ENCODE peak calls at places on chromosomes 16 and 17, in eight cellular contexts. One of them, this sample, is unnamed.

GRCh38 chr17:50521517-50521916 is 11.0 kb upstream of the EPN3 start:
- DNase-seq in BJ: no peak
- DNase-seq in uterus: no peak
- DNase-seq in CD8-positive, alpha-beta T cell: no peak
- DNase-seq in GM13977: no peak
- DNase-seq in GM20000: no peak
- DNase-seq in HepG2: no peak
- DNase-seq in cardiac muscle cell: no peak
- DNase-seq in this sample: no peak

GRCh38 chr16:57955572-57955971 is 15.4 kb downstream of the CNGB1 start:
- DNase-seq in BJ: no peak
- DNase-seq in uterus: no peak
- DNase-seq in CD8-positive, alpha-beta T cell: no peak
- DNase-seq in GM13977: no peak
- DNase-seq in GM20000: no peak
- DNase-seq in HepG2: no peak
- DNase-seq in cardiac muscle cell: no peak
- DNase-seq in this sample: no peak

GRCh38 chr17:72916991-72917390 is 175.5 kb downstream of the SLC39A11 start:
- DNase-seq in BJ: no peak
- DNase-seq in uterus: no peak
- DNase-seq in CD8-positive, alpha-beta T cell: no peak
- DNase-seq in GM13977: no peak
- DNase-seq in GM20000: no peak
- DNase-seq in HepG2: no peak
- DNase-seq in cardiac muscle cell: peak; percentile 40
- DNase-seq in this sample: no peak

GRCh38 chr17:40063034-40063765 is 435 bp downstream of the THRA start:
- DNase-seq in BJ: no peak
- DNase-seq in uterus: peak; percentile 65
- DNase-seq in CD8-positive, alpha-beta T cell: peak; percentile 62
- DNase-seq in GM13977: peak; percentile 61
- DNase-seq in GM20000: no peak
- DNase-seq in HepG2: peak; percentile 41
- DNase-seq in cardiac muscle cell: peak; percentile 55
- DNase-seq in this sample: peak; percentile 68

GRCh38 chr16:65235339-65236177 is 113.7 kb upstream of the CDH11 start:
- DNase-seq in BJ: no peak
- DNase-seq in uterus: no peak
- DNase-seq in CD8-positive, alpha-beta T cell: no peak
- DNase-seq in GM13977: no peak
- DNase-seq in GM20000: no peak
- DNase-seq in HepG2: no peak
- DNase-seq in cardiac muscle cell: no peak
- DNase-seq in this sample: no peak

GRCh38 chr17:49687878-49688491 is 10.1 kb upstream of the SPOP start:
- DNase-seq in BJ: no peak
- DNase-seq in uterus: no peak
- DNase-seq in CD8-positive, alpha-beta T cell: peak; percentile 63
- DNase-seq in GM13977: no peak
- DNase-seq in GM20000: no peak
- DNase-seq in HepG2: peak; percentile 58
- DNase-seq in cardiac muscle cell: peak; percentile 86
- DNase-seq in this sample: no peak

GRCh38 chr16:53457670-53458069 is 23.4 kb downstream of the RBL2 start:
- DNase-seq in BJ: no peak
- DNase-seq in uterus: no peak
- DNase-seq in CD8-positive, alpha-beta T cell: peak; percentile 84
- DNase-seq in GM13977: peak; percentile 62
- DNase-seq in GM20000: peak; percentile 75
- DNase-seq in HepG2: no peak
- DNase-seq in cardiac muscle cell: no peak
- DNase-seq in this sample: peak; percentile 72

GRCh38 chr16:30416047-30416603 is 8.7 kb downstream of the ZNF771 start:
- DNase-seq in BJ: no peak
- DNase-seq in uterus: no peak
- DNase-seq in CD8-positive, alpha-beta T cell: no peak
- DNase-seq in GM13977: no peak
- DNase-seq in GM20000: no peak
- DNase-seq in HepG2: no peak
- DNase-seq in cardiac muscle cell: no peak
- DNase-seq in this sample: no peak

GRCh38 chr16:72480926-72481325 is 309.0 kb upstream of the PMFBP1 start:
- DNase-seq in BJ: no peak
- DNase-seq in uterus: no peak
- DNase-seq in CD8-positive, alpha-beta T cell: no peak
- DNase-seq in GM13977: no peak
- DNase-seq in GM20000: no peak
- DNase-seq in HepG2: no peak
- DNase-seq in cardiac muscle cell: peak; percentile 71
- DNase-seq in this sample: no peak

GRCh38 chr17:82193520-82194236 is 19.0 kb downstream of the CCDC57 start:
- DNase-seq in BJ: no peak
- DNase-seq in uterus: no peak
- DNase-seq in CD8-positive, alpha-beta T cell: no peak
- DNase-seq in GM13977: no peak
- DNase-seq in GM20000: no peak
- DNase-seq in HepG2: no peak
- DNase-seq in cardiac muscle cell: no peak
- DNase-seq in this sample: no peak

GRCh38 chr16:30649725-30650368 is 913 bp upstream of the PRR14 start:
- DNase-seq in BJ: no peak
- DNase-seq in uterus: no peak
- DNase-seq in CD8-positive, alpha-beta T cell: no peak
- DNase-seq in GM13977: no peak
- DNase-seq in GM20000: no peak
- DNase-seq in HepG2: no peak
- DNase-seq in cardiac muscle cell: no peak
- DNase-seq in this sample: no peak

GRCh38 chr17:61575983-61576382 is 15.0 kb downstream of the NACA2 start:
- DNase-seq in BJ: no peak
- DNase-seq in uterus: no peak
- DNase-seq in CD8-positive, alpha-beta T cell: no peak
- DNase-seq in GM13977: no peak
- DNase-seq in GM20000: no peak
- DNase-seq in HepG2: no peak
- DNase-seq in cardiac muscle cell: no peak
- DNase-seq in this sample: no peak
- TF ChIP-seq CTCF in BJ: no peak
- TF ChIP-seq CTCF in uterus: no peak
- TF ChIP-seq CTCF in CD8-positive, alpha-beta T cell: no peak
- TF ChIP-seq CTCF in GM13977: no peak
- TF ChIP-seq CTCF in GM20000: no peak
- TF ChIP-seq CTCF in HepG2: no peak
- TF ChIP-seq CTCF in cardiac muscle cell: no peak
- TF ChIP-seq CTCF in this sample: no peak

DNA sequence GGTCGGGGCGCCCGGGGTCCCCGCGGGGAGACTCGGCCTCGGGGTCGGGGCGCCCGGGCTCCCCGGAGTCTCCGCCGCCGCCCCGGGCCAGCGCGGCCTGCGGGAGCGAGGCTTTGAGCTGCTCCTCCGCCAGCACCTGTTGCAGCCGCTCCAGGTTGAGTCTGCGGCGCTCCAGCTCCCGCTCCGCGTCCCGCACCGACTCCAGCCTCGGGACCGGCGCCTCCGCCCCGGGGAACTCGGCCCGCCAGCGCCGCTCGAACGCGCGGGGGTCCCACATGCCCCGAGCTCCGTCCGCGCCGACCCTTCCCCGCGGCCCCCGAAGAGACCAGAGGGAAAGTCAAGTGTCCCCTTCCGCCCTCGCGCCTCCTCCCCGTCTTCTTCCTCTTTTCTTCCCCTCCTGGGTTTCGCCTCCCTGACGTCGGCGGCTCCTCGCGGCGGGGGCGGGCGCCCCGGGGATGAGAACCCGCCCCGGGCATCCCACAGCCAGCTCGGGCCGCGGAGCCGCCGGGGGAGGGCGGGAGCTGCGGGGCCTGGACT is 40.8 kb upstream of the BHLHA9 start:
- DNase-seq in BJ: no peak
- DNase-seq in uterus: peak; percentile 37
- DNase-seq in CD8-positive, alpha-beta T cell: peak; percentile 62
- DNase-seq in GM13977: peak; percentile 95
- DNase-seq in GM20000: peak; percentile 98
- DNase-seq in HepG2: no peak
- DNase-seq in cardiac muscle cell: peak; percentile 13
- DNase-seq in this sample: peak; percentile 95
- TF ChIP-seq CTCF in BJ: no peak
- TF ChIP-seq CTCF in uterus: no peak
- TF ChIP-seq CTCF in CD8-positive, alpha-beta T cell: no peak
- TF ChIP-seq CTCF in GM13977: no peak
- TF ChIP-seq CTCF in GM20000: no peak
- TF ChIP-seq CTCF in HepG2: no peak
- TF ChIP-seq CTCF in cardiac muscle cell: no peak
- TF ChIP-seq CTCF in this sample: no peak

GRCh38 chr16:75095637-75096036 is 20.9 kb downstream of the LDHD start:
- DNase-seq in BJ: no peak
- DNase-seq in uterus: no peak
- DNase-seq in CD8-positive, alpha-beta T cell: no peak
- DNase-seq in GM13977: no peak
- DNase-seq in GM20000: no peak
- DNase-seq in HepG2: no peak
- DNase-seq in cardiac muscle cell: no peak
- DNase-seq in this sample: no peak
- TF ChIP-seq CTCF in BJ: no peak
- TF ChIP-seq CTCF in uterus: no peak
- TF ChIP-seq CTCF in CD8-positive, alpha-beta T cell: no peak
- TF ChIP-seq CTCF in GM13977: no peak
- TF ChIP-seq CTCF in GM20000: no peak
- TF ChIP-seq CTCF in HepG2: no peak
- TF ChIP-seq CTCF in cardiac muscle cell: no peak
- TF ChIP-seq CTCF in this sample: no peak

GRCh38 chr16:70582280-70582978 is 58.8 kb downstream of the SF3B3 start:
- DNase-seq in BJ: no peak
- DNase-seq in uterus: no peak
- DNase-seq in CD8-positive, alpha-beta T cell: no peak
- DNase-seq in GM13977: no peak
- DNase-seq in GM20000: no peak
- DNase-seq in HepG2: no peak
- DNase-seq in cardiac muscle cell: no peak
- DNase-seq in this sample: peak; percentile 41
- TF ChIP-seq CTCF in BJ: peak; percentile 28
- TF ChIP-seq CTCF in uterus: no peak
- TF ChIP-seq CTCF in CD8-positive, alpha-beta T cell: no peak
- TF ChIP-seq CTCF in GM13977: peak; percentile 50
- TF ChIP-seq CTCF in GM20000: peak; percentile 12
- TF ChIP-seq CTCF in HepG2: peak; percentile 64
- TF ChIP-seq CTCF in cardiac muscle cell: peak; percentile 31
- TF ChIP-seq CTCF in this sample: peak; percentile 19

GRCh38 chr16:1193825-1194581 is 31.1 kb downstream of the TPSG1 start:
- DNase-seq in BJ: no peak
- DNase-seq in uterus: no peak
- DNase-seq in CD8-positive, alpha-beta T cell: no peak
- DNase-seq in GM13977: no peak
- DNase-seq in GM20000: no peak
- DNase-seq in HepG2: no peak
- DNase-seq in cardiac muscle cell: no peak
- DNase-seq in this sample: no peak

GRCh38 chr16:1195393-1195666 is 29.7 kb downstream of the TPSG1 start:
- DNase-seq in BJ: no peak
- DNase-seq in uterus: no peak
- DNase-seq in CD8-positive, alpha-beta T cell: no peak
- DNase-seq in GM13977: no peak
- DNase-seq in GM20000: no peak
- DNase-seq in HepG2: no peak
- DNase-seq in cardiac muscle cell: no peak
- DNase-seq in this sample: no peak

GRCh38 chr16:1192384-1193073 is 32.5 kb downstream of the TPSG1 start:
- DNase-seq in BJ: no peak
- DNase-seq in uterus: no peak
- DNase-seq in CD8-positive, alpha-beta T cell: no peak
- DNase-seq in GM13977: no peak
- DNase-seq in GM20000: no peak
- DNase-seq in HepG2: peak; percentile 15
- DNase-seq in cardiac muscle cell: no peak
- DNase-seq in this sample: no peak

GRCh38 chr16:1194665-1195392 is 30.2 kb downstream of the TPSG1 start:
- DNase-seq in BJ: no peak
- DNase-seq in uterus: no peak
- DNase-seq in CD8-positive, alpha-beta T cell: peak; percentile 51
- DNase-seq in GM13977: peak; percentile 75
- DNase-seq in GM20000: peak; percentile 76
- DNase-seq in HepG2: no peak
- DNase-seq in cardiac muscle cell: no peak
- DNase-seq in this sample: peak; percentile 62

DNA sequence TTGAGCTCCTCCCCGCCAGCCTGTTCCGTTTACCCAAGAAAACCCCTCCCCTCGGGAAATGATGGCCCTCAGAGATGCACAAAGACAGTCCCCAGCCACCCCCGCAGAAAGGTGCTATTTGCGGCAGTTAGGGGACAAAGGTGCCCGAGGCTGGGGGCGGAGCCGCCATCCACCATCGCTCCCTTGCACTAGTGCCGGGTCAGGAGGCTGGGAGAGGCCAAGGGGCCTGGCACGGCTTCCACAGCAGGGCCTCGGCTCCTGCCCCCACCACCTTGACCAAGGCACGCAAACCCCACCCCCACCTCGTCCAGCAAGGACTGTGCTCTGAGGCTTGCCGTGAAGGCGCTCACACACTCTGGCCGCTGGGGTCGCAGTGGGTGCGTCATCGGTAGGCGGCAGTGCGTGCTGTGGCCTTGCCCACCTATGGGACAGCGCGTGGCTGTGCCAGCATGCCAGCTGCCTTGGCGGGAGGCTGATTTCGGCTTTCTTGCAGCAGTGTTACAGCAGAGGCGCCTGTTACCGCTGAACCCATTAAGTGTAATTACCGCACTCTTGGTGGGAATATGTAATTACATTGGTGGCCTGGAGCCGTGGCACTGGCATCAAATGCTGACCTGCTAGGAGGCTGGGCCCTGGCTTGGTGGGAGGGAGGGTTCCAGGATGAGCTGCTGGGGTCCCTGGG is 31.8 kb downstream of the TPSG1 start:
- DNase-seq in BJ: no peak
- DNase-seq in uterus: no peak
- DNase-seq in CD8-positive, alpha-beta T cell: no peak
- DNase-seq in GM13977: no peak
- DNase-seq in GM20000: no peak
- DNase-seq in HepG2: peak; percentile 19
- DNase-seq in cardiac muscle cell: no peak
- DNase-seq in this sample: no peak
- TF ChIP-seq CTCF in BJ: no peak
- TF ChIP-seq CTCF in uterus: no peak
- TF ChIP-seq CTCF in CD8-positive, alpha-beta T cell: no peak
- TF ChIP-seq CTCF in GM13977: no peak
- TF ChIP-seq CTCF in GM20000: no peak
- TF ChIP-seq CTCF in HepG2: no peak
- TF ChIP-seq CTCF in cardiac muscle cell: no peak
- TF ChIP-seq CTCF in this sample: no peak

This sample was measured in GM13976.